ENCODE peak calls at places on chromosomes 4 and X, in four cellular contexts. N is GM23338, F is stomach, G is Caco-2. D is an unnamed sample. For H3K4me1 and H3K36me3, the result is how much of the 10 kb centered on the place peaks cover.

GRCh38 chr4:150212927-150213326 is 134.7 kb downstream of the DCLK2 start:
- DNase-seq in N (no peak), F (no peak), G (no peak), D (no peak)

GRCh38 chrX:110384490-110384889 is 25.8 kb downstream of the RTL9 start:
- DNase-seq in N (no peak), F (no peak), G (no peak), D (no peak)

GRCh38 chr4:79232555-79232954 is 93.3 kb downstream of the NAA11 start:
- DNase-seq in N (no peak), F (no peak), G (no peak), D (no peak)

GRCh38 chr4:76902233-76902890 is 4.4 kb upstream of the SOWAHB start:
- DNase-seq in N (no peak), F (no peak), G (peak), D (no peak)

GRCh38 chr4:168843635-168844034 is 166.4 kb downstream of the CBR4 start:
- DNase-seq in N (no peak), F (no peak), G (no peak), D (no peak)

GRCh38 chr4:126106658-126107057 is 791.9 kb downstream of the FAT4 start:
- DNase-seq in N (peak), F (no peak), G (peak), D (no peak)

GRCh38 chrX:71989768-71990167 is 79.1 kb downstream of the NHSL2 start:
- DNase-seq in N (no peak), F (no peak), G (no peak), D (no peak)

GRCh38 chrX:10329984-10330383 is 173.2 kb downstream of the CLCN4 start:
- DNase-seq in N (no peak), F (no peak), G (no peak), D (no peak)

GRCh38 chr4:26362745-26363439 is 42.1 kb downstream of the RBPJ start:
- DNase-seq in N (no peak), F (no peak), G (no peak), D (no peak)

GRCh38 chr4:165439981-165440380 is 61.2 kb downstream of the CPE start:
- DNase-seq in N (no peak), F (no peak), G (no peak), D (no peak)

GRCh38 chr4:92305878-92306520 is 2.2 kb downstream of the GRID2 start:
- DNase-seq in N (peak), F (no peak), G (no peak), D (no peak)

GRCh38 chr4:92307886-92308285 is 4.1 kb downstream of the GRID2 start:
- DNase-seq in N (no peak), F (no peak), G (no peak), D (no peak)

GRCh38 chr4:92305148-92305877 is 1.5 kb downstream of the GRID2 start:
- DNase-seq in N (peak), F (peak), G (no peak), D (peak)

GRCh38 chr4:92304636-92305035 is 870 bp downstream of the GRID2 start:
- DNase-seq in N (peak), F (no peak), G (no peak), D (no peak)

DNA sequence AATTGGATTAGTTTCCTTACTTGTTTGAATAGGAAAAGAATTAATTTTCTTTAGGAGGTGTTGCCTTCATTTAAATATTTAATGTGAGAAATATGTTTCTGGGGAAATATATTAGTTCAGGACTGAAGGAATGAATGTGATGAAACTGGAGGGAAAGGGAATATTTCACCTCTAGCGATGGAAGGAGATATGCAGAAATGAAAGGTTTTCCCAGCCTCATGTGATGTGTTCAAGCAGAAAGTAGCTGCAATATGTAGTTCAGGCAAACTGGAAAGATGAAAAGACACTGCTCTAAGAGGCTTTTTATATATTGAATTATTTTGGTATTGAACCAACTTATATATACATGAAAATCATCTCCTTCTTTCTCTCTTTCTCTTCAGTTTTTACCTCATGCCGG is 3.4 kb downstream of the GRID2 start:
- DNase-seq in N (no peak), F (no peak), G (no peak), D (no peak)
- H3K4me3 ChIP-seq in N (peak), F (no peak), G (no peak), D (no peak)

GRCh38 chr4:57103051-57103450 is 7.1 kb downstream of the IGFBP7 start:
- DNase-seq in N (peak), F (no peak), G (no peak), D (no peak)
- H3K4me1 ChIP-seq in N (under half), F (half or more), G (under half), D (under half)

DNA sequence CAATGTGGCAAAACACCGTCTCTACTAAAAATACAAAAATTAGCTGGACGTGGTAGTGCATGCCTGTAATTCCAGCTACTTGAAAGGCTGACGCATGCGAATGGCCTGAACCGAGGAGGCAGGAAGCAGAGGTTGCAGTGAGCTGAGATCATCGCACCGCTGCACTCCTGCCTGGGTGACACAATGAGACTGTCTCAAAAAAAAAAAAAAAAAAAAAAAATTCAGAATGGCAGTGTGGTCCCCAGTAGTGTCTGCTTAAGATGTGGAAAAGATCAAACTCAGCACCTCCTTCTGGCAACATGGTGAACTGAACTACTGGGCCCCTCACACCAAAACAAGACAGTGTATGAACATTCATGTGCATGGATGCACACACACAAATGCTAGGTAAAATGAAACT is 32.2 kb downstream of the SMS start:
- DNase-seq in N (peak), F (no peak), G (no peak), D (no peak)
- H3K36me3 ChIP-seq in N (under half), F (under half), G (under half), D (under half)

GRCh38 chr4:98656443-98656842 is 2.0 kb downstream of the TSPAN5 start:
- DNase-seq in N (no peak), F (no peak), G (no peak), D (no peak)
- H3K4me3 ChIP-seq in N (peak), F (no peak), G (peak), D (no peak)

GRCh38 chr4:109701566-109702399 is 1.5 kb downstream of the CASP6 start:
- DNase-seq in N (peak), F (no peak), G (peak), D (no peak)
- H3K4me1 ChIP-seq in N (under half), F (under half), G (under half), D (under half)

D was measured in lung.